ENCODE peak calls at places on chromosomes 7 and 10, in seven cellular contexts. C, O, D, T, M, H and N are unnamed samples.
A peak's percentile ranks its signal among the peaks of the same experiment; 100 is the strongest.

GRCh38 chr10:121751191-121751760 is 153.0 kb upstream of the FGFR2 start:
- DNase-seq in C (no peak), O (no peak), D (no peak), T (no peak), M (no peak), H (no peak), N (no peak)

GRCh38 chr7:44581426-44581906 is 565 bp downstream of the TMED4 start:
- DNase-seq in C (no peak), O (peak; percentile 65), D (no peak), T (no peak), M (no peak), H (no peak), N (peak; percentile 49)

GRCh38 chr7:123070702-123071286 is 75.3 kb upstream of the TAS2R16 start:
- DNase-seq in C (no peak), O (no peak), D (peak; percentile 28), T (no peak), M (no peak), H (peak; percentile 19), N (peak; percentile 38)

GRCh38 chr10:117476716-117477115 is 65.8 kb upstream of the EMX2 start:
- DNase-seq in C (no peak), O (no peak), D (no peak), T (no peak), M (no peak), H (no peak), N (no peak)

GRCh38 chr10:101087376-101087775 is 25.6 kb downstream of the KAZALD1 start:
- DNase-seq in C (no peak), O (no peak), D (no peak), T (no peak), M (no peak), H (no peak), N (no peak)

GRCh38 chr7:24576171-24577052 is 3.2 kb downstream of the PALS2 start:
- DNase-seq in C (no peak), O (no peak), D (peak; percentile 79), T (peak; percentile 38), M (no peak), H (peak; percentile 73), N (peak; percentile 57)

GRCh38 chr10:3435671-3436070 is 263.1 kb upstream of the PITRM1 start:
- DNase-seq in C (no peak), O (no peak), D (no peak), T (no peak), M (no peak), H (peak; percentile 47), N (no peak)

GRCh38 chr7:149354119-149354518 is 92.1 kb downstream of the ZNF783 start:
- DNase-seq in C (no peak), O (no peak), D (no peak), T (no peak), M (no peak), H (no peak), N (no peak)

GRCh38 chr7:129607471-129608120 is 3.9 kb upstream of the NRF1 start:
- DNase-seq in C (no peak), O (peak; percentile 50), D (peak; percentile 55), T (no peak), M (no peak), H (peak; percentile 23), N (peak; percentile 47)

GRCh38 chr7:6375346-6376101 is 72.2 kb downstream of the DAGLB start:
- DNase-seq in C (no peak), O (peak; percentile 50), D (no peak), T (no peak), M (no peak), H (peak; percentile 57), N (no peak)

GRCh38 chr7:150390206-150390605 is 11.1 kb downstream of the ZNF775 start:
- DNase-seq in C (no peak), O (no peak), D (no peak), T (no peak), M (no peak), H (no peak), N (no peak)

GRCh38 chr10:102376901-102377300 is 18.6 kb upstream of the NFKB2 start:
- DNase-seq in C (no peak), O (no peak), D (no peak), T (no peak), M (no peak), H (no peak), N (no peak)

GRCh38 chr7:77747178-77747577 is 50.9 kb downstream of the RSBN1L start:
- DNase-seq in C (no peak), O (no peak), D (no peak), T (no peak), M (no peak), H (no peak), N (no peak)

DNA sequence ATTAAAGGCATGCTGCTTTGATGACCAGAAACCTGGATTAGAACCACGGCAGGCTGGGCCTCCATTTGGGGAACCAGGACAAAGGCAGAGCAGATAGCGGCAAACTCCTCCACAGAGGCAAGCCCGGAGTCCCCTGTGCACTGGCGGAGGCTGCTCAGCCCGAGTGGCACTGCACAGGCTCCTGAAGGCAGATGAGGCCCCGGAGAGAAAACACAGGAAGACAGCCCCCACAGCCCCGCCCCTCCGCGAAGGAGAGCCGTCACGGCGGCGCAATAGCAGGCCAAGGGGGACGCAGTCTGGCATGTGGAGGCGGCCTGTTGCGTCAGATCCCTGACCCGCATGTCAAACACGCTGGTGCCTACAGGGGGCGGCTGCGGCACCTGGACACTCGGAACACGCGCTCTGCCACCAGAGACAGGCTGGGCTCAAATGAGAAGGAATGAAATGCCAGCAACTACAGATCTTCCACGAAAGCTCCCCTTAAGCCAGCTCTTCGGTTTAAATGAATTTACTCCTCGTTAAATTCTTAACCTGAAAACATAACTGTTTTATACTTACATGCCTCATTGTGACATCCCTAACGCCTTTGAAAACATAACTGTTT is 128.5 kb downstream of the MAD1L1 start:
- DNase-seq in C (peak; percentile 69), O (peak; percentile 56), D (peak; percentile 79), T (no peak), M (peak; percentile 86), H (peak; percentile 91), N (peak; percentile 49)
- H3K4me3 ChIP-seq in C (no peak overlapping the region), O (no peak overlapping the region), D (no peak overlapping the region), T (no peak overlapping the region), M (no peak overlapping the region), H (no peak overlapping the region), N (no peak overlapping the region)

GRCh38 chr10:14023612-14024348 is 306.9 kb downstream of the FRMD4A start:
- DNase-seq in C (no peak), O (no peak), D (no peak), T (no peak), M (no peak), H (no peak), N (no peak)

GRCh38 chr10:14019983-14020668 is 310.6 kb downstream of the FRMD4A start:
- DNase-seq in C (no peak), O (no peak), D (peak; percentile 39), T (no peak), M (no peak), H (no peak), N (no peak)

GRCh38 chr10:14022954-14023353 is 307.8 kb downstream of the FRMD4A start:
- DNase-seq in C (no peak), O (no peak), D (no peak), T (no peak), M (no peak), H (no peak), N (no peak)

GRCh38 chr10:14024349-14025202 is 306.1 kb downstream of the FRMD4A start:
- DNase-seq in C (peak; percentile 46), O (no peak), D (no peak), T (no peak), M (peak; percentile 54), H (no peak), N (no peak)

GRCh38 chr10:14022052-14022451 is 308.7 kb downstream of the FRMD4A start:
- DNase-seq in C (no peak), O (no peak), D (no peak), T (no peak), M (no peak), H (no peak), N (no peak)
- H3K4me3 ChIP-seq in C (no peak overlapping the region), O (no peak overlapping the region), D (no peak overlapping the region), T (no peak overlapping the region), M (no peak overlapping the region), H (no peak overlapping the region), N (no peak overlapping the region)

GRCh38 chr10:133324198-133324792 is 12.4 kb downstream of the CALY start:
- DNase-seq in C (no peak), O (peak; percentile 61), D (peak; percentile 81), T (no peak), M (peak; percentile 18), H (peak; percentile 20), N (peak; percentile 71)
- H3K4me3 ChIP-seq in C (no peak overlapping the region), O (no peak overlapping the region), D (peak overlapping the region; percentile 15), T (peak overlapping the region; percentile 30), M (no peak overlapping the region), H (no peak overlapping the region), N (peak overlapping the region; percentile 13)

GRCh38 chr10:26488344-26488743 is 50.2 kb downstream of the APBB1IP start:
- DNase-seq in C (no peak), O (no peak), D (no peak), T (peak; percentile 34), M (no peak), H (peak; percentile 43), N (no peak)
- H3K4me3 ChIP-seq in C (no peak overlapping the region), O (no peak overlapping the region), D (no peak overlapping the region), T (no peak overlapping the region), M (no peak overlapping the region), H (no peak overlapping the region), N (no peak overlapping the region)

DNA sequence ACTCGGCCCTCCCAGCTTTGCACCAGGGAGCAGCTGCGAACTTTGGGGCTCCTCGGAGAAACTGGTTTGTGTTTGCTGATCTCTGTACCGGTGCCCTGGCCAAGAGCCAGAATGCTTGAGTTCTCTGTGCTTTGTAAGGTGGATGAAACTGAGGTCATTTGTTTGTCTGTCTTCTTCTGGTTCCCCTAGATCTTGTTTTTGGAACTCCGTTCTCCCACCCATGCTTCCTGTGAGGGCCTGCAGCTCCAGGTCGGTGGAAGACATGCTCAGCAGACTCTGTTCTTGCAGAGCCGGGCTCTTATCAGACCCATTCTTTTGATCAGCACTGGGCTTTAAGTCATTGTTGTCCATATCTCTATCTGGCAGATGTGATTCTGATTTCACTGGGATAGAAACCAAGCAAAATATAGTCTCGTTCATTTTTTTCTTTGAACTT is 31.4 kb downstream of the JCAD start:
- DNase-seq in C (no peak), O (peak; percentile 42), D (no peak), T (no peak), M (peak; percentile 55), H (peak; percentile 41), N (peak; percentile 33)
- H3K4me3 ChIP-seq in C (no peak overlapping the region), O (peak overlapping the region; percentile 19), D (no peak overlapping the region), T (no peak overlapping the region), M (no peak overlapping the region), H (no peak overlapping the region), N (peak overlapping the region; percentile 51)

DNA sequence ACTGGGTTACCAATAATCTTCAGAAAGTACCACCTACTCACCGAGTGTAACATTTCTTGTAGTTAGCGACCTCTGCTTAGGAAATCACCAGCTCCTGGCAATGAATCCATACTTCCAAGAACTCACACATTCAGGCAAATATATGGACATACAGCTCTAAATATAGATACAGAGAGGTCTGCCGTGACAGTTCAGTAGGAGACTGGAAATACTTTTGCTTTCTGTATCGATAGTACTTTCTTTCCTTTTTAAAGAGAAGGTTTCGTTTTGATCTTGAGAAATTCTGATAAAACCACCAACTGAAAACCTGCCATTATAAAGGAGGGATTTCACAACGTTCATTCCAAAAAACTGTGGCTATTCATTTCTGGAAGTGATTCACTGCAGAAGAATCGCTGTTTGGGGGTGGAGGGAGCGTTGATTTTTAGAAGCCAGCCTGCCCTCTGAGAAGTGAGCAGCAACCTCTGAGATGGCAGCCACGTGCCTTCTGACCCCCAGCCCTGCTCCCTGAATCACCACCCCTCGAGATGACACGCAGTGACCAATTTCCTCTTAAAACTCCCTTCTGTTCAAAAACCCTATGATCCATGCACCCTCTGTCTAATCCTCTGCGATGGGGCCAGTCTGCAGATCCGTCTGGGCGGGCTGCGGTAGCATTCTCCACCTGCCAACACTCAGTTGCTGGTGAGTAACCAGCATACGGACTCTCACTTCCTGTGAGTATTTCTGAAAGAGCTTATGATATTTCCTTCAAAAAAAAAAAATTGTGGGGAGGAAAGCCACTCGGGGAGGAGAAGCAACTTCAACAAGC is 179.1 kb upstream of the KLF14 start:
- DNase-seq in C (peak; percentile 67), O (peak; percentile 88), D (no peak), T (peak; percentile 95), M (peak; percentile 79), H (peak; percentile 99), N (peak; percentile 85)
- H3K4me3 ChIP-seq in C (peak overlapping the region; percentile 6), O (peak overlapping the region; percentile 77), D (no peak overlapping the region), T (peak overlapping the region; percentile 68), M (peak overlapping the region; percentile 37), H (peak overlapping the region; percentile 62), N (peak overlapping the region; percentile 73)